ENCODE peak calls at places on chromosome 4, in four cellular contexts. G is foreskin fibroblast, J is T-helper 2 cell, P is A549. E is an unnamed sample.

GRCh38 chr4:3414421-3415279 is 27.1 kb upstream of the HGFAC start:
- DNase-seq in G (no peak), J (no peak), P (no peak), E (no peak)

GRCh38 chr4:20126906-20127305 is 124.8 kb upstream of the SLIT2 start:
- DNase-seq in G (peak; percentile 86), J (no peak), P (no peak), E (no peak)

GRCh38 chr4:189771696-189772361 is 168.8 kb upstream of the FRG1 start:
- DNase-seq in G (no peak), J (no peak), P (no peak), E (no peak)

GRCh38 chr4:2788532-2789103 is 4.3 kb upstream of the SH3BP2 start:
- DNase-seq in G (no peak), J (no peak), P (no peak), E (no peak)

GRCh38 chr4:20281453-20281852 is 29.7 kb downstream of the SLIT2 start:
- DNase-seq in G (no peak), J (no peak), P (no peak), E (no peak)

GRCh38 chr4:8594097-8595038 is 1.8 kb downstream of the CPZ start:
- DNase-seq in G (peak; percentile 62), J (no peak), P (peak; percentile 77), E (peak; percentile 79)

GRCh38 chr4:129821963-129822362 is 726.0 kb downstream of the C4orf33 start:
- DNase-seq in G (no peak), J (no peak), P (no peak), E (no peak)

GRCh38 chr4:13538427-13538973 is 5.8 kb downstream of the NKX3-2 start:
- DNase-seq in G (no peak), J (no peak), P (no peak), E (no peak)